ENCODE peak calls at places on chromosomes 16 and 17, in four cellular contexts. L is K562, F is HepG2, T is GM12878. N is an unnamed sample.

GRCh38 chr17:32876414-32877163 is at the start of gene MYO1D:
- DNase-seq in L (peak), F (peak), T (no peak), N (peak)

GRCh38 chr17:65855245-65855644 is 293.8 kb upstream of the AXIN2 start:
- DNase-seq in L (no peak), F (no peak), T (no peak), N (peak)

GRCh38 chr16:82317411-82318168 is 147.6 kb upstream of the MPHOSPH6 start:
- DNase-seq in L (no peak), F (no peak), T (no peak), N (no peak)

GRCh38 chr17:32894245-32894644 is 17.3 kb upstream of the MYO1D start:
- DNase-seq in L (peak), F (no peak), T (no peak), N (no peak)

GRCh38 chr16:29779474-29779873 is 1.4 kb downstream of the ZG16 start:
- DNase-seq in L (no peak), F (peak), T (no peak), N (peak)

GRCh38 chr17:28471531-28472342 is 1.7 kb upstream of the SLC13A2 start:
- DNase-seq in L (no peak), F (no peak), T (no peak), N (no peak)

GRCh38 chr17:49093131-49093530 is 39.4 kb upstream of the B4GALNT2 start:
- DNase-seq in L (no peak), F (no peak), T (no peak), N (no peak)

GRCh38 chr16:10314811-10315210 is 71.0 kb upstream of the ATF7IP2 start:
- DNase-seq in L (no peak), F (peak), T (no peak), N (no peak)

GRCh38 chr16:22323998-22324786 is 27.0 kb downstream of the POLR3E start:
- DNase-seq in L (no peak), F (no peak), T (no peak), N (no peak)

GRCh38 chr17:79715318-79716182 is 15.2 kb upstream of the ENPP7 start:
- DNase-seq in L (no peak), F (peak), T (no peak), N (no peak)

GRCh38 chr16:76668207-76668725 is 391.1 kb downstream of the CNTNAP4 start:
- DNase-seq in L (peak), F (peak), T (no peak), N (no peak)

GRCh38 chr16:14539631-14540030 is 90.4 kb downstream of the PARN start:
- DNase-seq in L (no peak), F (no peak), T (no peak), N (no peak)

GRCh38 chr17:27778193-27778592 is 22.1 kb downstream of the NOS2 start:
- DNase-seq in L (peak), F (no peak), T (no peak), N (no peak)

GRCh38 chr17:21602176-21602575 is 90.1 kb upstream of the KCNJ18 start:
- DNase-seq in L (no peak), F (no peak), T (no peak), N (no peak)

GRCh38 chr17:22484826-22485225 is 792.5 kb downstream of the KCNJ18 start:
- DNase-seq in L (no peak), F (no peak), T (no peak), N (no peak)

GRCh38 chr16:1971678-1972489 is at the start of gene TBL3:
- DNase-seq in L (peak), F (peak), T (peak), N (peak)

GRCh38 chr16:56513972-56514371 is 5.9 kb downstream of the BBS2 start:
- DNase-seq in L (peak), F (peak), T (peak), N (peak)

GRCh38 chr17:48335858-48336500 is 94.0 kb downstream of the SKAP1 start:
- DNase-seq in L (peak), F (peak), T (peak), N (peak)

GRCh38 chr17:78082988-78083387 is 45.6 kb downstream of the TMC6 start:
- DNase-seq in L (no peak), F (no peak), T (no peak), N (no peak)

GRCh38 chr17:63984651-63985386 is 12.1 kb upstream of the SCN4A start:
- DNase-seq in L (no peak), F (peak), T (no peak), N (no peak)

GRCh38 chr17:27878776-27879562 is 14.2 kb downstream of the LYRM9 start:
- DNase-seq in L (no peak), F (no peak), T (no peak), N (no peak)

GRCh38 chr16:9159839-9160550 is 68.6 kb downstream of the HAPSTR1 start:
- DNase-seq in L (peak), F (peak), T (peak), N (peak)

GRCh38 chr16:67719778-67720144 is 645 bp upstream of the GFOD2 start:
- DNase-seq in L (peak), F (peak), T (no peak), N (peak)

GRCh38 chr16:19757762-19758595 is 39.9 kb downstream of the IQCK start:
- DNase-seq in L (no peak), F (peak), T (no peak), N (no peak)

GRCh38 chr16:23131841-23132576 is 17.2 kb downstream of the USP31 start:
- DNase-seq in L (no peak), F (no peak), T (no peak), N (no peak)

GRCh38 chr16:31393056-31393455 is at the start of gene ITGAD:
- DNase-seq in L (no peak), F (no peak), T (no peak), N (no peak)

GRCh38 chr16:3963203-3963602 is 82.7 kb upstream of the CREBBP start:
- DNase-seq in L (no peak), F (no peak), T (no peak), N (no peak)

GRCh38 chr17:45394913-45395568 is 37.6 kb downstream of the ARHGAP27 start:
- DNase-seq in L (peak), F (peak), T (no peak), N (peak)

GRCh38 chr17:54864636-54865420 is 35.8 kb upstream of the TOM1L1 start:
- DNase-seq in L (peak), F (no peak), T (no peak), N (no peak)

GRCh38 chr17:75933836-75934235 is 7.0 kb downstream of the FBF1 start:
- DNase-seq in L (no peak), F (no peak), T (no peak), N (no peak)

GRCh38 chr16:10121496-10121895 is 60.7 kb downstream of the GRIN2A start:
- DNase-seq in L (no peak), F (no peak), T (no peak), N (no peak)

GRCh38 chr17:48333034-48333491 is 97.0 kb downstream of the SKAP1 start:
- DNase-seq in L (no peak), F (no peak), T (no peak), N (no peak)

GRCh38 chr16:31535737-31536136 is 8.0 kb downstream of the AHSP start:
- DNase-seq in L (peak), F (no peak), T (no peak), N (no peak)

GRCh38 chr17:33328129-33328528 is 35.0 kb upstream of the ASIC2 start:
- DNase-seq in L (no peak), F (no peak), T (no peak), N (no peak)

GRCh38 chr17:1592751-1593629 is 30.4 kb upstream of the PITPNA start:
- DNase-seq in L (peak), F (peak), T (peak), N (no peak)

GRCh38 chr16:1309888-1310831 is 724 bp downstream of the UBE2I start:
- DNase-seq in L (peak), F (no peak), T (no peak), N (no peak)

GRCh38 chr17:73284906-73285602 is 23.4 kb upstream of the CPSF4L start:
- DNase-seq in L (no peak), F (no peak), T (no peak), N (no peak)

GRCh38 chr17:70654706-70655105 is 485.4 kb downstream of the KCNJ2 start:
- DNase-seq in L (no peak), F (no peak), T (no peak), N (no peak)

GRCh38 chr16:79839851-79840321 is 239.3 kb upstream of the MAF start:
- DNase-seq in L (no peak), F (no peak), T (no peak), N (no peak)

GRCh38 chr16:9254863-9255262 is 163.4 kb downstream of the HAPSTR1 start:
- DNase-seq in L (no peak), F (no peak), T (no peak), N (no peak)

GRCh38 chr16:77922355-77922754 is 100.0 kb upstream of the CLEC3A start:
- DNase-seq in L (no peak), F (no peak), T (no peak), N (no peak)
- TF ChIP-seq EP300 in L (no peak), F (no peak), T (no peak), N (no peak)

DNA sequence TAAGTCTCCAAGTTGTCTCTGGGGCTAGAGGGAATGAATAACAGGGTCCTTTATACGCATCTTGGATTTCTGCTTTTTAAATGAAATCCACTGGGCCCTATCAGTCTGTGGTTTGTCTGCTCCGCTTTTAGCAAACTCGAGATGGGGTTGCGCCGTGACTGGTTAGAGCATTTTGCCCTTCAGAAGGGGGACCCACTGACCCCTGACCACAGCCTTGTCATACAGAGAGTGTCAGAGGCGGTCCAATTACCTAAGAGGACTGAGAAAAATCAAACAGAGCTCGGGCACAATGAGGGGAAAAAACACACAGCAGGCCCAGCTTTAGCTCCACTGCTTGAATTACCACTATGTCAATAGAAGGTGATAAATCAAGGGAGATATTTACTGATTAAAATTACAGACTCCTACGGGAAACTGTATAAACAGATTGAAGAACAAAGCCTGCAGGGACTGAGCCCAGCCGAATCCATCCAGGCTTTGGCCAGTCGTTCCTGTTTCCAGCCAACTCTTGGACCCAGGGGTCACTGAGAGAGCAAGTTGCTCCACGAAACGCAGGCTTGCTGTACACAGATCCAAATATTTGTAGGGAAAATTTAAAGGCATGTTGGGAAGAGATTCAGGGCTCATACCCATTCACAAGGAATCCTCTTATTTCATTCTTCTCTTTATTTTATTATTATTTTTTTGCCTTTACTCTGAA is 131.9 kb upstream of the ZFHX3 start:
- DNase-seq in L (no peak), F (no peak), T (no peak), N (no peak)
- TF ChIP-seq CHD4 in L (no peak), F (no peak), T (no peak), N (no peak)

DNA sequence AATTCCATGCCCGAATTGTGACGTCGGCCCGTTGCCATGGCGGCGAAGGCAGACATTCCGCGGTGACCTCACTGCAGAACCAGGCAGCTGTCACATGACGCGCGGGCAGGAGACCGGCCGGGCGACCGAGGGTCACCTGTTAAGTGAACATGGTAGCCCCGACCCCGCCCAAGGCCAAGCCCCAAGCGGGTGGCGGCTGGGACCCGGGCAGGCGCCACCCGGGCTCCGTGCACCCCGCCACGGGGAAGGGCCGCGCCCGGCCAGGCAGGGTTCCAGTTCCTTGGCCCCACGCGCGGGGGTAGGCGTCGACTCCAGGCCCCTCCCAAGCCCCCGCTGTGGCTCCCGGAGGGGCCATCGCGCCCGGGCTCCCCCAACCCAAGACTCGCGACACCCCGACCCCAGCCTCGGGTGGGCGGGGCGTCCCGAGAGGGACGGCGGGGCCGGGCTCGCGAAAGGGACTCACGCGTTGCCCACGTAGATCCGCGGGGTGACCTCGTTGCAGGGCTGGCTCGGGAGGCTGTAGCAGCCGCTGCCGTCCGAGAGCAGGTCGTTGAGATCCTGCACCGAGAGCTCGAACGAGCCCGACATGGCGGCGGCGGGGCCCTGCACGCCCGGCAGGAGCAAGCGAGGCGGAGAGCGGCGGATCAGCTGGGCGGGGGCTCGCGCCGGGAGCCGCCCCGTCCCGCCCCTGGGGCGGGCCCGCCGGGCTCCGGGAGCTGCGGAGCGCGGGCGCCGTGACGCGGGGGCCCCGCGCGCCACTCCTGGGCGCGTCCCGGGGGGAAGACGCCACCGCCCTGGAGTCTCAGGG is at the start of gene DUSP3:
- DNase-seq in L (peak), F (peak), T (no peak), N (peak)
- TF ChIP-seq EP300 in L (no peak), F (peak), T (no peak), N (no peak)

GRCh38 chr17:47252766-47253512 is 688 bp upstream of the ITGB3 start:
- DNase-seq in L (no peak), F (no peak), T (no peak), N (no peak)
- TF ChIP-seq CHD4 in L (no peak), F (no peak), T (no peak), N (no peak)

GRCh38 chr17:3669085-3669347 is 404 bp downstream of the EMC6 start:
- DNase-seq in L (no peak), F (no peak), T (no peak), N (no peak)

GRCh38 chr17:3667366-3668278 is 756 bp downstream of the TAX1BP3 start:
- DNase-seq in L (peak), F (peak), T (no peak), N (peak)

GRCh38 chr17:3666516-3666915 is 1.9 kb downstream of the TAX1BP3 start:
- DNase-seq in L (no peak), F (no peak), T (no peak), N (no peak)

GRCh38 chr17:3669548-3669947 is 936 bp downstream of the EMC6 start:
- DNase-seq in L (no peak), F (no peak), T (no peak), N (no peak)

GRCh38 chr17:3668279-3669084 is at the start of the genes EMC6 and TAX1BP3:
- DNase-seq in L (peak), F (peak), T (peak), N (peak)
- TF ChIP-seq EP300 in L (no peak), F (no peak), T (no peak), N (no peak)

GRCh38 chr16:27319257-27319965 is 5.6 kb downstream of the IL4R start:
- DNase-seq in L (no peak), F (no peak), T (no peak), N (no peak)
- TF ChIP-seq CHD4 in L (no peak), F (no peak), T (no peak), N (no peak)

GRCh38 chr16:86461037-86461436 is 49.3 kb upstream of the FOXF1 start:
- DNase-seq in L (no peak), F (no peak), T (no peak), N (no peak)

GRCh38 chr16:86464044-86464443 is 46.3 kb upstream of the FOXF1 start:
- DNase-seq in L (no peak), F (no peak), T (no peak), N (no peak)

GRCh38 chr16:86459266-86459665 is 51.1 kb upstream of the FOXF1 start:
- DNase-seq in L (no peak), F (no peak), T (no peak), N (no peak)

GRCh38 chr16:86465434-86465833 is 44.9 kb upstream of the FOXF1 start:
- DNase-seq in L (no peak), F (no peak), T (no peak), N (no peak)

GRCh38 chr16:86462334-86463084 is 47.8 kb upstream of the FOXF1 start:
- DNase-seq in L (no peak), F (no peak), T (no peak), N (no peak)
- TF ChIP-seq EP300 in L (no peak), F (no peak), T (no peak), N (no peak)

DNA sequence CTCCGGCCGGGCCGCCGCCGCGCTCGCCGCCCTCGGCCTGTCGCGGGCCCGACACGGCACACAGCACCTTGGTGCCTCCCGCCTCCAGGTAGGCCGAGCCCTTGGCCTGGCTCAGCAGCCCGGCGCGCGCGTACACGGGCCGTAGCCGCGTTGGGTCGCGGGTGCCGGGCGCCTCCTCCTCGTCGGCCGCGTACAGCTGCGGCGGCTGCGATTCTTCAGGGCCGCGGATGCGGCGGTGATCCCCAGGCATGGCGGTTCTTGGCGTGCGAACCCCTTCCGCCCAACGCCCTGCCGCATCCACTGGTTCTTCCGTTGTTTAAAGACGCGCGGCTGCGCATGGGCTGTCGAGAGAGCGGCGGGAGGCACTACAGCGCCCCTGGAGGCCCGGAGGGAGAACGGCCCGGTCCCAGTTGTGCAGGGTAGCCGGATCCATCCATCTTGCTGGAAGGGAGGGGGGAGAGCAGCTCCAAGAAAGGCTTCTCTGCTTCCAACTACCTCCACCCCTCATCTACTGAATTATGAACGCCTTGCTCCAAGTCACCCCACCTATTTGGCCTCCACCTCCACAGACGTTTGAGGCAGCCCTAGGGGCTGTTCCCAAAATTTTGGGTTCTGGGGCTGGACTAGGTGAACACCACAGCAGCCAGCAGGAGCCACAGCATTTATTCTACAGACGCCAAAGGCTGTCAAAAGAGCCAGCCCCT is at the start of gene EXOSC6:
- DNase-seq in L (peak), F (peak), T (peak), N (peak)
- TF ChIP-seq CHD4 in L (no peak), F (no peak), T (no peak), N (no peak)